ENCODE peak calls at places on chromosomes 11 and 22, in four cellular contexts. M is PC-9, R is A549, Z is bronchial epithelial cell. U is an unnamed sample.

GRCh38 chr22:38126928-38127668 is 16.6 kb upstream of the BAIAP2L2 start:
- DNase-seq in M (no peak), R (no peak), Z (no peak), U (no peak)

GRCh38 chr22:19051381-19051780 is 70.8 kb downstream of the DGCR2 start:
- DNase-seq in M (no peak), R (no peak), Z (no peak), U (no peak)

GRCh38 chr22:30178180-30179126 is 68.1 kb downstream of the LIF start:
- DNase-seq in M (no peak), R (no peak), Z (no peak), U (no peak)

GRCh38 chr11:68659158-68659921 is 25.0 kb upstream of the GAL start:
- DNase-seq in M (peak), R (peak), Z (peak), U (peak)

GRCh38 chr11:108662700-108663099 is 2.2 kb upstream of the DDX10 start:
- DNase-seq in M (no peak), R (no peak), Z (no peak), U (no peak)

GRCh38 chr22:33914131-33914530 is 6.1 kb downstream of the LARGE1 start:
- DNase-seq in M (no peak), R (no peak), Z (no peak), U (no peak)

GRCh38 chr22:41862160-41862529 is 29.2 kb downstream of the SREBF2 start:
- DNase-seq in M (peak), R (no peak), Z (no peak), U (no peak)

GRCh38 chr11:122267602-122268001 is 151.6 kb upstream of the BLID start:
- DNase-seq in M (no peak), R (no peak), Z (no peak), U (no peak)

GRCh38 chr11:20362481-20362880 is 1.0 kb upstream of the HTATIP2 start:
- DNase-seq in M (no peak), R (no peak), Z (no peak), U (no peak)

GRCh38 chr11:47333886-47334443 is 18.5 kb downstream of the MYBPC3 start:
- DNase-seq in M (no peak), R (no peak), Z (no peak), U (no peak)

GRCh38 chr11:129743029-129743846 is 72.4 kb upstream of the TMEM45B start:
- DNase-seq in M (no peak), R (no peak), Z (no peak), U (peak)

GRCh38 chr22:23847991-23848864 is 9.4 kb upstream of the DERL3 start:
- DNase-seq in M (no peak), R (no peak), Z (no peak), U (no peak)

GRCh38 chr22:27798526-27799333 is 2.8 kb downstream of the MN1 start:
- DNase-seq in M (no peak), R (no peak), Z (no peak), U (no peak)

GRCh38 chr22:36352775-36353507 is 34.8 kb downstream of the MYH9 start:
- DNase-seq in M (no peak), R (peak), Z (no peak), U (peak)

GRCh38 chr11:10294289-10294953 is 402 bp upstream of the SBF2 start:
- DNase-seq in M (peak), R (peak), Z (peak), U (no peak)

GRCh38 chr22:23888615-23889401 is 5.4 kb upstream of the MIF start:
- DNase-seq in M (no peak), R (peak), Z (no peak), U (no peak)

GRCh38 chr11:27718346-27718852 is 18.1 kb upstream of the BDNF start:
- DNase-seq in M (no peak), R (peak), Z (peak), U (no peak)

GRCh38 chr11:27716216-27716615 is 16.0 kb upstream of the BDNF start:
- DNase-seq in M (no peak), R (no peak), Z (no peak), U (no peak)

GRCh38 chr11:27717801-27718229 is 17.6 kb upstream of the BDNF start:
- DNase-seq in M (no peak), R (peak), Z (no peak), U (no peak)

GRCh38 chr11:27716850-27717249 is 16.6 kb upstream of the BDNF start:
- DNase-seq in M (no peak), R (no peak), Z (no peak), U (no peak)

DNA sequence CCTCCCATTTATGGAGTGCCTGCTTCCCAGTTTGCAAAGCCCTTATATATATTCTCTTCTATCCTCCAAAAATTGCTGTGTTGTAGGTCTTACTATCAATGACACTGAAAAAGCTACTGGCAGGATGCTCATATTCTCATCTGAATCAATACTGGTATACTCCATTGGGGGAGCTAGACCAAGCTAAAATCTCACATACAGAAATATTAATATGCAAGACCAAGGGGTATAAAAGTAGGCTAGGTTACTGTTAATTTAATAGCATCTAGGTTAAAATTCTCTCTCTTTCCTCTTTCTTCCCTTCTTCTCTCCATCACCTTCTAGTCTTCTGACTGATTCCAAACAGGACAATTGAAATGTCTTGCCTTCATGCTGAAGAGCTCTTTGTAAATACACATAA is 17.1 kb upstream of the BDNF start:
- DNase-seq in M (no peak), R (peak), Z (no peak), U (no peak)
- TF ChIP-seq CTCF in M (peak), R (peak), Z (no peak), U (no peak)

GRCh38 chr11:403761-404431 is 9.9 kb downstream of the PKP3 start:
- DNase-seq in M (no peak), R (no peak), Z (no peak), U (no peak)
- H3K4me3 ChIP-seq in M (no peak), R (no peak), Z (no peak), U (no peak)

GRCh38 chr11:65316979-65317786 is 2.5 kb downstream of the CDC42EP2 start:
- DNase-seq in M (peak), R (peak), Z (peak), U (peak)
- TF ChIP-seq CTCF in M (no peak), R (no peak), Z (no peak), U (no peak)

GRCh38 chr11:110431212-110432073 is 1.7 kb downstream of the FDX1 start:
- DNase-seq in M (peak), R (no peak), Z (peak), U (no peak)
- H3K4me3 ChIP-seq in M (peak), R (peak), Z (peak), U (peak)

GRCh38 chr22:39291501-39291900 is 27.9 kb downstream of the RPL3 start:
- DNase-seq in M (no peak), R (no peak), Z (no peak), U (no peak)
- TF ChIP-seq CTCF in M (no peak), R (peak), Z (peak), U (no peak)